ENCODE peak calls at places on chromosomes 3 and 15, in ten cellular contexts. X is RWPE2, I is heart left ventricle, Z is uterus, H is astrocyte, K is aorta, F is left ventricle myocardium inferior, V is cardiac muscle cell, T is heart right ventricle, C is ovary. P is an unnamed sample.

GRCh38 chr3:128489860-128490649 is 2.9 kb downstream of the GATA2 start:
- DNase-seq in I (no peak), F (no peak), H (no peak), K (peak; percentile 78), T (no peak), X (peak; percentile 55), C (peak; percentile 55), V (peak; percentile 55), Z (peak; percentile 53), P (no peak)

GRCh38 chr15:74867562-74868458 is 5.4 kb downstream of the SCAMP2 start:
- DNase-seq in Z (no peak), I (no peak), K (no peak), T (no peak), V (no peak), C (no peak), H (no peak), X (no peak), F (no peak), P (peak; percentile 66)

GRCh38 chr15:48191574-48192225 is at the start of gene CTXN2:
- DNase-seq in K (no peak), X (no peak), F (no peak), H (peak; percentile 11), Z (no peak), V (no peak), T (no peak), I (no peak), C (no peak), P (no peak)

GRCh38 chr3:65596511-65597224 is 442.1 kb downstream of the MAGI1 start:
- DNase-seq in K (no peak), Z (no peak), H (no peak), X (no peak), F (no peak), I (no peak), V (no peak), T (no peak), C (no peak), P (no peak)

GRCh38 chr3:146498002-146498736 is 28.8 kb upstream of the PLSCR2 start:
- DNase-seq in Z (no peak), T (no peak), K (no peak), C (no peak), F (no peak), V (no peak), X (no peak), I (no peak), H (no peak), P (no peak)

GRCh38 chr3:101038880-101039279 is 45.7 kb upstream of the ABI3BP start:
- DNase-seq in F (no peak), H (no peak), C (no peak), I (no peak), K (no peak), X (no peak), Z (no peak), T (no peak), V (no peak), P (no peak)

GRCh38 chr3:120092444-120092843 is 1.8 kb downstream of the GSK3B start:
- DNase-seq in K (no peak), C (no peak), I (no peak), H (no peak), X (no peak), F (no peak), Z (no peak), T (no peak), V (no peak), P (no peak)

GRCh38 chr3:72820405-72820804 is 27.8 kb downstream of the SHQ1 start:
- DNase-seq in C (no peak), F (no peak), H (peak; percentile 73), T (no peak), I (no peak), V (peak; percentile 81), X (no peak), K (no peak), Z (no peak), P (no peak)

GRCh38 chr3:160720123-160720746 is 35.8 kb upstream of the PPM1L start:
- DNase-seq in V (no peak), T (no peak), X (no peak), H (no peak), K (no peak), Z (no peak), I (no peak), C (no peak), F (no peak), P (no peak)

GRCh38 chr15:38316311-38316710 is 63.7 kb downstream of the SPRED1 start:
- DNase-seq in H (no peak), Z (no peak), I (no peak), V (no peak), K (no peak), X (no peak), T (no peak), F (no peak), C (no peak), P (no peak)

GRCh38 chr3:55169608-55170010 is 241.8 kb upstream of the LRTM1 start:
- DNase-seq in X (no peak), H (peak; percentile 100), I (no peak), V (peak; percentile 91), Z (no peak), T (no peak), F (no peak), K (no peak), C (no peak), P (no peak)

GRCh38 chr3:55165704-55166103 is 237.8 kb upstream of the LRTM1 start:
- DNase-seq in I (no peak), H (no peak), Z (no peak), V (no peak), X (no peak), F (no peak), T (no peak), C (no peak), K (no peak), P (no peak)

GRCh38 chr3:55167586-55168317 is 239.9 kb upstream of the LRTM1 start:
- DNase-seq in C (no peak), I (no peak), F (no peak), V (no peak), Z (no peak), X (no peak), H (peak; percentile 82), T (no peak), K (no peak), P (no peak)

GRCh38 chr3:55166577-55167555 is 239.0 kb upstream of the LRTM1 start:
- DNase-seq in V (no peak), H (no peak), Z (no peak), K (no peak), F (no peak), T (no peak), X (no peak), C (no peak), I (no peak), P (no peak)

GRCh38 chr3:55169161-55169560 is 241.3 kb upstream of the LRTM1 start:
- DNase-seq in I (no peak), V (no peak), X (no peak), C (no peak), H (no peak), F (no peak), Z (no peak), T (no peak), K (no peak), P (no peak)
- H3K4me1 ChIP-seq in I (no peaks in the 10 kb centered on the region), V (no peaks in the 10 kb centered on the region), X (no peaks in the 10 kb centered on the region), C (peaks cover 3% of the 10 kb centered on the region), H (peaks cover 39% of the 10 kb centered on the region), F (no peaks in the 10 kb centered on the region), Z (no peaks in the 10 kb centered on the region), T (no peaks in the 10 kb centered on the region), K (no peaks in the 10 kb centered on the region), P (no peaks in the 10 kb centered on the region)

GRCh38 chr15:69593981-69594966 is 141.7 kb downstream of the RPLP1 start:
- DNase-seq in Z (peak; percentile 39), F (peak; percentile 40), C (peak; percentile 65), T (peak; percentile 43), V (peak; percentile 69), I (peak; percentile 74), X (peak; percentile 95), H (peak; percentile 93), K (peak; percentile 88), P (peak; percentile 68)
- H3K27me3 ChIP-seq in Z (no peaks in the 10 kb centered on the region), F (peaks cover 16% of the 10 kb centered on the region), C (no peaks in the 10 kb centered on the region), T (no peaks in the 10 kb centered on the region), V (peaks cover 4% of the 10 kb centered on the region), I (no peaks in the 10 kb centered on the region), X (peaks cover 4% of the 10 kb centered on the region), H (peaks cover 22% of the 10 kb centered on the region), K (no peaks in the 10 kb centered on the region), P (no peaks in the 10 kb centered on the region)

DNA sequence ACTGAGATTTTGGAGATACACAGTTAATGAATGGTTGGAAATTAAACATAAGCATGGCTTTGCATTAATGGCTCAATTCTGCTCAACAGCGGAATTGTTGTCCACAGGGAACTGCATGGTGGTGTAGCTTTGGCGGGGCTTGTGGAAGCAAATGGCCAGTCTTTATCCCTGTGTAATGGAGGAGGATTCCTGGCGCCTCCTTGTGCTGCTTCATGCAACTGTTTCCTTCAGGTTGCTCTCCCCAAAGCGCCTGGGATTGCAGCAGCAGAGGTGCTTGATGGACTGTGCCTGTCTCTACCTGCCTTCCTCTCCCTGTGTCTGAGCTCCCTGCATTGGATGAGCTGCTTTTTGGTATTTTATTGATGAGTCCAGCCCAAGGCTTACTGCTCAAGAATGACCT is 72.9 kb upstream of the NDN start:
- DNase-seq in F (no peak), H (no peak), T (no peak), Z (no peak), X (no peak), I (no peak), V (no peak), K (no peak), C (no peak), P (no peak)
- H3K9me3 ChIP-seq in F (peaks cover 17% of the 10 kb centered on the region), H (no peaks in the 10 kb centered on the region), T (no peaks in the 10 kb centered on the region), Z (no peaks in the 10 kb centered on the region), X (peaks cover 2% of the 10 kb centered on the region), I (no peaks in the 10 kb centered on the region), V (no peaks in the 10 kb centered on the region), K (peaks cover 5% of the 10 kb centered on the region), C (no peaks in the 10 kb centered on the region), P (no peaks in the 10 kb centered on the region)

GRCh38 chr15:90091156-90091931 is 10.9 kb downstream of the IDH2 start:
- DNase-seq in I (no peak), T (no peak), V (no peak), C (no peak), X (no peak), H (no peak), K (no peak), Z (no peak), F (no peak), P (no peak)

GRCh38 chr15:90099072-90099867 is 3.0 kb downstream of the IDH2 start:
- DNase-seq in V (no peak), Z (no peak), T (no peak), K (peak; percentile 14), I (no peak), C (no peak), H (no peak), X (no peak), F (no peak), P (no peak)

GRCh38 chr15:90097475-90097874 is 4.8 kb downstream of the IDH2 start:
- DNase-seq in X (no peak), T (no peak), I (no peak), H (no peak), Z (no peak), K (no peak), V (no peak), C (no peak), F (no peak), P (no peak)

GRCh38 chr15:90099868-90100854 is 2.1 kb downstream of the IDH2 start:
- DNase-seq in Z (peak; percentile 55), V (peak; percentile 57), X (no peak), I (no peak), F (no peak), K (peak; percentile 86), C (peak; percentile 65), H (peak; percentile 70), T (no peak), P (no peak)

DNA sequence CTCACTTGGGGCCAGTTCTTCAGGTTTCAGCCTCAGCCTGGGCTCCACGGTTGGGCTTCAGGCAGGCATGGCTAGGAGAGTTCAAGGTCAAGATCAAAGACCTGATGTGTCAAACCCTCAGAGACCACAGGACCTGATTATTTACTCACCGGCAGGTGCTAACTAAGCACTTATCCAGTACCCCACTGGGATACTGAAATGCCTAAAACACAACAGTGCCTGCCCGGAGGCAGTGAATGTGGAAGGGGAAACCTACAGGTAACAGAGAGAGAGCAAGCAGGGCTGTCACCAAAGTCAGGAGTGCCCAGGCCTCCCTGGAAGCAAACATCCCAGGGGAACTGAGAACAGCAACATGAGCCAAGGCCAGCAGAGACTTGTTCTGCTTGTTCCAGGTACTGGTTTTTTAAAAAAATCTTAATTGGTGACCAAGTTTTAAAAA is 6.7 kb downstream of the IDH2 start:
- DNase-seq in C (no peak), X (no peak), F (no peak), Z (no peak), K (no peak), H (no peak), I (no peak), T (no peak), V (no peak), P (no peak)
- H3K4me1 ChIP-seq in C (peaks cover 7% of the 10 kb centered on the region), X (peaks cover 8% of the 10 kb centered on the region), F (peaks cover 84% of the 10 kb centered on the region), Z (peaks cover 17% of the 10 kb centered on the region), K (no peaks in the 10 kb centered on the region), H (peaks cover 28% of the 10 kb centered on the region), I (peaks cover 7% of the 10 kb centered on the region), T (peaks cover 8% of the 10 kb centered on the region), V (peaks cover 46% of the 10 kb centered on the region), P (peaks cover 47% of the 10 kb centered on the region)

P was measured in right atrium auricular region.